ENCODE peak calls at places on chromosome 5, in nine cellular contexts. One of them, this sample, is unnamed.

GRCh38 chr5:150017606-150018005 is 17.1 kb downstream of the HMGXB3 start:
- DNase-seq in GM13976: no peak
- DNase-seq in glutamatergic neuron: no peak
- DNase-seq in GM06990: no peak
- DNase-seq in MM.1S: no peak
- DNase-seq in GM10248: no peak
- DNase-seq in spleen: no peak
- DNase-seq in CD4-positive, alpha-beta T cell: no peak
- DNase-seq in astrocyte: peak
- DNase-seq in this sample: no peak

GRCh38 chr5:31824886-31825774 is 186.2 kb downstream of the PDZD2 start:
- DNase-seq in GM06990: peak
- DNase-seq in CD4-positive, alpha-beta T cell: peak
- DNase-seq in spleen: no peak
- DNase-seq in glutamatergic neuron: peak
- DNase-seq in MM.1S: peak
- DNase-seq in GM10248: peak
- DNase-seq in astrocyte: peak
- DNase-seq in GM13976: peak
- DNase-seq in this sample: no peak

GRCh38 chr5:82884821-82885471 is 192.2 kb downstream of the TMEM167A start:
- DNase-seq in spleen: no peak
- DNase-seq in astrocyte: no peak
- DNase-seq in CD4-positive, alpha-beta T cell: no peak
- DNase-seq in MM.1S: no peak
- DNase-seq in GM10248: no peak
- DNase-seq in GM13976: no peak
- DNase-seq in GM06990: no peak
- DNase-seq in glutamatergic neuron: no peak
- DNase-seq in this sample: no peak

GRCh38 chr5:140297283-140297682 is 5.6 kb downstream of the PFDN1 start:
- DNase-seq in GM06990: no peak
- DNase-seq in spleen: no peak
- DNase-seq in CD4-positive, alpha-beta T cell: no peak
- DNase-seq in glutamatergic neuron: no peak
- DNase-seq in GM13976: no peak
- DNase-seq in astrocyte: no peak
- DNase-seq in GM10248: no peak
- DNase-seq in MM.1S: no peak
- DNase-seq in this sample: no peak

GRCh38 chr5:36270175-36270574 is 28.4 kb upstream of the NADK2 start:
- DNase-seq in MM.1S: no peak
- DNase-seq in GM13976: no peak
- DNase-seq in spleen: no peak
- DNase-seq in CD4-positive, alpha-beta T cell: no peak
- DNase-seq in GM06990: no peak
- DNase-seq in astrocyte: no peak
- DNase-seq in GM10248: no peak
- DNase-seq in glutamatergic neuron: no peak
- DNase-seq in this sample: no peak

GRCh38 chr5:35089688-35090314 is 42.1 kb upstream of the AGXT2 start:
- DNase-seq in GM13976: peak
- DNase-seq in astrocyte: peak
- DNase-seq in glutamatergic neuron: peak
- DNase-seq in GM10248: peak
- DNase-seq in MM.1S: peak
- DNase-seq in CD4-positive, alpha-beta T cell: peak
- DNase-seq in GM06990: peak
- DNase-seq in spleen: no peak
- DNase-seq in this sample: no peak

GRCh38 chr5:77871946-77872345 is 95.8 kb upstream of the TBCA start:
- DNase-seq in MM.1S: no peak
- DNase-seq in GM13976: no peak
- DNase-seq in GM06990: no peak
- DNase-seq in CD4-positive, alpha-beta T cell: no peak
- DNase-seq in GM10248: no peak
- DNase-seq in astrocyte: no peak
- DNase-seq in spleen: no peak
- DNase-seq in glutamatergic neuron: no peak
- DNase-seq in this sample: no peak

GRCh38 chr5:121681200-121681855 is 170.4 kb upstream of the FTMT start:
- DNase-seq in GM10248: no peak
- DNase-seq in GM06990: no peak
- DNase-seq in MM.1S: no peak
- DNase-seq in spleen: no peak
- DNase-seq in GM13976: no peak
- DNase-seq in astrocyte: no peak
- DNase-seq in glutamatergic neuron: no peak
- DNase-seq in CD4-positive, alpha-beta T cell: no peak
- DNase-seq in this sample: no peak

GRCh38 chr5:144032375-144032774 is 138.1 kb downstream of the YIPF5 start:
- DNase-seq in astrocyte: no peak
- DNase-seq in spleen: no peak
- DNase-seq in MM.1S: no peak
- DNase-seq in glutamatergic neuron: no peak
- DNase-seq in CD4-positive, alpha-beta T cell: no peak
- DNase-seq in GM13976: no peak
- DNase-seq in GM10248: no peak
- DNase-seq in GM06990: no peak
- DNase-seq in this sample: no peak

DNA sequence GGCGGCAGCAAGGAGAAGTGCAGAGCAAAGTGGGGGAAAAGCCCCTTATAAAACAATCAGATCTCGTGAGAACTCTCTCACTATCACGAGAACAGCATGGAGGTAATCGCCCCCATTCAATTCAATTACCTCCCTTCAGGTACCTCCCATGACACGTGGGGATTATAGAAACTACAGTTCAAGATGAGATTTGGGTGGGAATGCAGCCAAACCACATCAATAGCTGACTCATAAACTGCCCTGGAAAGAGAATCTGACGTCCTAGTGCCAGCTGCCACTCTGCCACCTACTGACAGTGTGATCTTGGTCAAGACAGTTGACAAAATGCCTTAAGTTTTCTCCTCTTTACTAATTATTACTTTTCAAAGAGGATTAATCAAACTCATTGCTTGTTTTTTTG is 128.3 kb downstream of the GPBP1 start:
- DNase-seq in glutamatergic neuron: no peak
- DNase-seq in GM06990: no peak
- DNase-seq in MM.1S: peak
- DNase-seq in astrocyte: peak
- DNase-seq in GM10248: no peak
- DNase-seq in CD4-positive, alpha-beta T cell: peak
- DNase-seq in GM13976: no peak
- DNase-seq in spleen: no peak
- DNase-seq in this sample: no peak
- TF ChIP-seq CTCF in glutamatergic neuron: no peak
- TF ChIP-seq CTCF in GM06990: no peak
- TF ChIP-seq CTCF in MM.1S: peak
- TF ChIP-seq CTCF in astrocyte: no peak
- TF ChIP-seq CTCF in GM10248: no peak
- TF ChIP-seq CTCF in CD4-positive, alpha-beta T cell: no peak
- TF ChIP-seq CTCF in GM13976: no peak
- TF ChIP-seq CTCF in spleen: no peak
- TF ChIP-seq CTCF in this sample: peak

DNA sequence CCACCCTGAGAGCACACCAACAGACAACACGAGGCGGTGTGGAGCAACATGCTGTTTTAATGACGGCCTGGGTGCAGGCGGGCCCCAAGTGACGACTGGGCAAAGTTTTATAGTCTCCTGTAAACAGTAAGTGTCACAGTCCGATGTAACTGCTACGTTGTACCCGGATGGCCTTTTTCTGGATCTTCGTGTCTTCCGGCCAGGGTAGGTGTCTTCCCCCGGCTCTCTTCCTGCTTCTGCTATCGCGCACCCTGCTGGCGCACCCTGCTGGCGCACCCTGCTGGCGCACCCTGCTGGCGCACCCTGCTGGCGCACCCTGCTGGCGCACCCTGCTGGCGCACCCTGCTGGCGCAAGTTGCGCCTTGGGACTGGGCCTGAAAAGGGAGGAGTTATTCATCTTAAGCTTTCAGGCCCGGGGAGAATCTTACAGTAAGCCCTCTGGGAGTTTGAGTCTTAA is 143.0 kb upstream of the TARS1 start:
- DNase-seq in GM10248: no peak
- DNase-seq in astrocyte: no peak
- DNase-seq in MM.1S: no peak
- DNase-seq in spleen: peak
- DNase-seq in GM06990: no peak
- DNase-seq in CD4-positive, alpha-beta T cell: no peak
- DNase-seq in glutamatergic neuron: peak
- DNase-seq in GM13976: no peak
- DNase-seq in this sample: peak
- TF ChIP-seq CTCF in GM10248: no peak
- TF ChIP-seq CTCF in astrocyte: no peak
- TF ChIP-seq CTCF in MM.1S: peak
- TF ChIP-seq CTCF in spleen: no peak
- TF ChIP-seq CTCF in GM06990: peak
- TF ChIP-seq CTCF in CD4-positive, alpha-beta T cell: no peak
- TF ChIP-seq CTCF in glutamatergic neuron: peak
- TF ChIP-seq CTCF in GM13976: no peak
- TF ChIP-seq CTCF in this sample: peak

GRCh38 chr5:142324871-142325676 is at the start of gene SPRY4:
- DNase-seq in CD4-positive, alpha-beta T cell: peak
- DNase-seq in GM10248: peak
- DNase-seq in MM.1S: peak
- DNase-seq in spleen: peak
- DNase-seq in GM13976: peak
- DNase-seq in GM06990: peak
- DNase-seq in astrocyte: peak
- DNase-seq in glutamatergic neuron: peak
- DNase-seq in this sample: peak
- TF ChIP-seq CTCF in CD4-positive, alpha-beta T cell: no peak
- TF ChIP-seq CTCF in GM10248: no peak
- TF ChIP-seq CTCF in MM.1S: peak
- TF ChIP-seq CTCF in spleen: no peak
- TF ChIP-seq CTCF in GM13976: no peak
- TF ChIP-seq CTCF in GM06990: no peak
- TF ChIP-seq CTCF in astrocyte: no peak
- TF ChIP-seq CTCF in glutamatergic neuron: no peak
- TF ChIP-seq CTCF in this sample: peak

DNA sequence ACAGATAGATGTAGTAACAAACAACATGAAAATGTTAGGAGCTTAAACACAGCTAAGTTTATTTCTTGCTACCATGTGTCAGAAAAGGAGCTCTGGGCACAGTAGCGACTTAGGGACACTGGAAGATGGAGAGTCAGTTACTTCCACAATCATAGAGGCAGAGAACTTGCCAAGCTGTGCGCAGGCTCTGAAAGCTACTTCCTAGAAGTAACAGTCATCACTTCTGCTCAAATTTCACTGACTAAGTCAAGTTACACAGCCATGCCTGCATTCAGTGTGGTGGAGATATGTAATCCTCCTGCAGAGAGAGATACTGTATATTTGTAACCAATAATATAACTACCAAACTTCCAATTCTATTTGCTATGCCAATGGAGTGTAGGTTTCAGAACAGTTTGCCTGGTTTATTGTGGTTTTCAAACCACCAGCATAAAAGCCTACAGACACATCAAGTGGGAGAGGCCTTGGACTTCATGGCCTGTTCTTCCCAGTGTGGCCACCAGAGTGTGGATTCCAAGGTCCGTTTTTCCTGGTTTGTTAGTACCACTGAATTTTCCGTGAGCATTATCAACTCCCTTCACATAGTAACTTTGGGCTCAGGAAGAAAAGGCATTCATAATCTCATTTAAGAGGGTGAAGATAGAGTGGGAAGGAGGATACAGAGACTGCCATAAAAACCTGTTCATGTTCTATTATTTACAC is 268.1 kb downstream of the PJA2 start:
- DNase-seq in astrocyte: peak
- DNase-seq in spleen: no peak
- DNase-seq in glutamatergic neuron: no peak
- DNase-seq in MM.1S: no peak
- DNase-seq in GM13976: no peak
- DNase-seq in CD4-positive, alpha-beta T cell: no peak
- DNase-seq in GM06990: no peak
- DNase-seq in GM10248: no peak
- DNase-seq in this sample: no peak
- TF ChIP-seq CTCF in astrocyte: no peak
- TF ChIP-seq CTCF in spleen: no peak
- TF ChIP-seq CTCF in glutamatergic neuron: peak
- TF ChIP-seq CTCF in MM.1S: no peak
- TF ChIP-seq CTCF in GM13976: no peak
- TF ChIP-seq CTCF in CD4-positive, alpha-beta T cell: no peak
- TF ChIP-seq CTCF in GM06990: no peak
- TF ChIP-seq CTCF in GM10248: no peak
- TF ChIP-seq CTCF in this sample: peak